ENCODE peak calls at places on chromosomes 6 and 20, in four cellular contexts. D is iris pigment epithelial cell, P is AG10803, J is SK-N-SH. A is an unnamed sample.

GRCh38 chr6:105795913-105796517 is 290.1 kb upstream of the PRDM1 start:
- DNase-seq in D (no peak), J (no peak), P (no peak), A (no peak)

GRCh38 chr20:36773123-36773547 is 428 bp downstream of the DSN1 start:
- DNase-seq in P (no peak), D (no peak), J (no peak), A (peak; percentile 41)

GRCh38 chr6:137160763-137161162 is 12.7 kb downstream of the IL22RA2 start:
- DNase-seq in P (no peak), D (peak; percentile 77), J (no peak), A (no peak)

GRCh38 chr6:96089173-96089572 is 73.4 kb downstream of the FUT9 start:
- DNase-seq in J (no peak), P (no peak), D (no peak), A (peak; percentile 2)

GRCh38 chr20:35307666-35308653 is 15.7 kb upstream of the FAM83C start:
- DNase-seq in D (peak; percentile 52), J (no peak), P (peak; percentile 95), A (no peak)

GRCh38 chr6:85431271-85431670 is 18.6 kb upstream of the NT5E start:
- DNase-seq in P (no peak), J (no peak), D (no peak), A (no peak)

GRCh38 chr6:6931047-6932025 is 176.4 kb upstream of the RREB1 start:
- DNase-seq in J (no peak), P (no peak), D (no peak), A (no peak)

GRCh38 chr6:166462461-166463135 is 79.9 kb upstream of the MPC1 start:
- DNase-seq in P (no peak), D (no peak), J (no peak), A (no peak)

GRCh38 chr6:16244869-16245451 is 6.6 kb downstream of the GMPR start:
- DNase-seq in P (no peak), J (no peak), D (no peak), A (no peak)

GRCh38 chr6:31350551-31350950 is 6.4 kb downstream of the HLA-B start:
- DNase-seq in D (no peak), P (no peak), J (no peak), A (no peak)

GRCh38 chr6:81331526-81331925 is 421.0 kb downstream of the TENT5A start:
- DNase-seq in J (no peak), D (peak; percentile 20), P (peak; percentile 88), A (no peak)

GRCh38 chr6:15874351-15874750 is 211.5 kb upstream of the DTNBP1 start:
- DNase-seq in P (no peak), J (no peak), D (no peak), A (no peak)

GRCh38 chr20:17287503-17287902 is 60.7 kb downstream of the PCSK2 start:
- DNase-seq in D (no peak), P (no peak), J (no peak), A (no peak)

GRCh38 chr20:10540636-10541493 is 105.8 kb downstream of the SLX4IP start:
- DNase-seq in D (peak; percentile 93), J (no peak), P (peak; percentile 77), A (no peak)

GRCh38 chr6:133966654-133967300 is 13.8 kb downstream of the TBPL1 start:
- DNase-seq in P (no peak), J (no peak), D (no peak), A (no peak)

GRCh38 chr6:1390071-1390804 is 862 bp downstream of the FOXF2 start:
- DNase-seq in J (no peak), P (peak; percentile 69), D (peak; percentile 85), A (no peak)

GRCh38 chr6:110590821-110591351 is 114.5 kb upstream of the SLC22A16 start:
- DNase-seq in P (peak; percentile 22), J (no peak), D (peak; percentile 69), A (no peak)

GRCh38 chr6:20918868-20919267 is 384.6 kb downstream of the CDKAL1 start:
- DNase-seq in J (no peak), P (no peak), D (no peak), A (no peak)

GRCh38 chr6:105881608-105882007 is 204.5 kb upstream of the PRDM1 start:
- DNase-seq in P (no peak), D (no peak), J (no peak), A (no peak)

GRCh38 chr6:152353440-152353839 is 283.7 kb downstream of the SYNE1 start:
- DNase-seq in P (no peak), J (no peak), D (no peak), A (no peak)

GRCh38 chr20:64191002-64191401 is 26.8 kb downstream of the MYT1 start:
- DNase-seq in J (no peak), P (no peak), D (no peak), A (no peak)

GRCh38 chr6:106527979-106528378 is 101.3 kb downstream of the RTN4IP1 start:
- DNase-seq in J (no peak), P (peak; percentile 99), D (peak; percentile 96), A (no peak)

GRCh38 chr6:33279971-33280511 is 3.1 kb downstream of the B3GALT4 start:
- DNase-seq in P (peak; percentile 34), D (peak; percentile 66), J (peak; percentile 58), A (peak; percentile 82)

GRCh38 chr20:5643936-5644335 is 106.3 kb upstream of the SHLD1 start:
- DNase-seq in J (no peak), D (no peak), P (no peak), A (no peak)

GRCh38 chr20:56411759-56412472 is at the start of gene CASS4:
- DNase-seq in J (no peak), P (peak; percentile 70), D (peak; percentile 87), A (no peak)

GRCh38 chr20:62269378-62269777 is 31.1 kb downstream of the OSBPL2 start:
- DNase-seq in J (no peak), P (no peak), D (no peak), A (no peak)

GRCh38 chr6:30556714-30556963 is 350 bp upstream of the GNL1 start:
- DNase-seq in P (no peak), J (no peak), D (no peak), A (no peak)

GRCh38 chr6:25927721-25928359 is 2.7 kb downstream of the SLC17A2 start:
- DNase-seq in D (peak; percentile 1), J (no peak), P (peak; percentile 22), A (no peak)

GRCh38 chr6:44216677-44217331 is at the start of gene MYMX:
- DNase-seq in P (no peak), J (no peak), D (no peak), A (no peak)

GRCh38 chr20:37319120-37319717 is 26.7 kb upstream of the SRC start:
- DNase-seq in J (peak; percentile 45), D (peak; percentile 67), P (peak; percentile 70), A (peak; percentile 88)

GRCh38 chr6:39835856-39836442 is 43.8 kb downstream of the DAAM2 start:
- DNase-seq in D (no peak), P (peak; percentile 90), J (no peak), A (no peak)

GRCh38 chr20:64044484-64045247 is 4.8 kb downstream of the SOX18 start:
- DNase-seq in D (peak; percentile 51), J (no peak), P (peak; percentile 50), A (no peak)

A was measured in SK-N-DZ.